ENCODE peak calls at places on chromosomes 4 and X, in six cellular contexts. One of them, this sample, is unnamed.

GRCh38 chrX:106999002-106999975 is 723 bp downstream of the MORC4 start:
- DNase-seq in lower lobe of right lung: peak
- DNase-seq in colonic mucosa: peak
- DNase-seq in cardiac muscle cell: peak
- DNase-seq in left ventricle myocardium inferior: peak
- DNase-seq in uterus: peak
- DNase-seq in this sample: peak

GRCh38 chr4:791866-792630 is 33.9 kb downstream of the CPLX1 start:
- DNase-seq in lower lobe of right lung: peak
- DNase-seq in colonic mucosa: peak
- DNase-seq in cardiac muscle cell: peak
- DNase-seq in left ventricle myocardium inferior: no peak
- DNase-seq in uterus: peak
- DNase-seq in this sample: no peak

GRCh38 chr4:32748498-32748897 is 2028.3 kb downstream of the PCDH7 start:
- DNase-seq in lower lobe of right lung: no peak
- DNase-seq in colonic mucosa: no peak
- DNase-seq in cardiac muscle cell: no peak
- DNase-seq in left ventricle myocardium inferior: no peak
- DNase-seq in uterus: no peak
- DNase-seq in this sample: no peak

GRCh38 chr4:55296076-55296475 is 50.0 kb upstream of the SRD5A3 start:
- DNase-seq in lower lobe of right lung: no peak
- DNase-seq in colonic mucosa: no peak
- DNase-seq in cardiac muscle cell: no peak
- DNase-seq in left ventricle myocardium inferior: no peak
- DNase-seq in uterus: no peak
- DNase-seq in this sample: no peak

GRCh38 chr4:72218953-72219352 is 187.2 kb downstream of the NPFFR2 start:
- DNase-seq in lower lobe of right lung: no peak
- DNase-seq in colonic mucosa: no peak
- DNase-seq in cardiac muscle cell: no peak
- DNase-seq in left ventricle myocardium inferior: no peak
- DNase-seq in uterus: no peak
- DNase-seq in this sample: no peak

GRCh38 chr4:53015681-53016080 is 153.6 kb downstream of the RASL11B start:
- DNase-seq in lower lobe of right lung: no peak
- DNase-seq in colonic mucosa: peak
- DNase-seq in cardiac muscle cell: peak
- DNase-seq in left ventricle myocardium inferior: no peak
- DNase-seq in uterus: peak
- DNase-seq in this sample: peak

GRCh38 chr4:106914223-106914622 is 121.9 kb downstream of the DKK2 start:
- DNase-seq in lower lobe of right lung: no peak
- DNase-seq in colonic mucosa: no peak
- DNase-seq in cardiac muscle cell: peak
- DNase-seq in left ventricle myocardium inferior: no peak
- DNase-seq in uterus: no peak
- DNase-seq in this sample: no peak

GRCh38 chrX:154840856-154841255 is 6.4 kb upstream of the SMIM9 start:
- DNase-seq in lower lobe of right lung: no peak
- DNase-seq in colonic mucosa: no peak
- DNase-seq in cardiac muscle cell: peak
- DNase-seq in left ventricle myocardium inferior: no peak
- DNase-seq in uterus: no peak
- DNase-seq in this sample: peak

GRCh38 chrX:37509349-37509748 is 62.1 kb upstream of the LANCL3 start:
- DNase-seq in lower lobe of right lung: no peak
- DNase-seq in colonic mucosa: no peak
- DNase-seq in cardiac muscle cell: peak
- DNase-seq in left ventricle myocardium inferior: no peak
- DNase-seq in uterus: no peak
- DNase-seq in this sample: peak

GRCh38 chr4:78683352-78683751 is 92.8 kb upstream of the BMP2K start:
- DNase-seq in lower lobe of right lung: no peak
- DNase-seq in colonic mucosa: no peak
- DNase-seq in cardiac muscle cell: no peak
- DNase-seq in left ventricle myocardium inferior: no peak
- DNase-seq in uterus: no peak
- DNase-seq in this sample: no peak

GRCh38 chr4:107131295-107131694 is 95.2 kb upstream of the DKK2 start:
- DNase-seq in lower lobe of right lung: no peak
- DNase-seq in colonic mucosa: no peak
- DNase-seq in cardiac muscle cell: no peak
- DNase-seq in left ventricle myocardium inferior: no peak
- DNase-seq in uterus: no peak
- DNase-seq in this sample: no peak

GRCh38 chr4:41977709-41978108 is 3.8 kb upstream of the DCAF4L1 start:
- DNase-seq in lower lobe of right lung: no peak
- DNase-seq in colonic mucosa: no peak
- DNase-seq in cardiac muscle cell: peak
- DNase-seq in left ventricle myocardium inferior: no peak
- DNase-seq in uterus: no peak
- DNase-seq in this sample: peak

GRCh38 chr4:153222162-153222789 is 18.0 kb downstream of the TRIM2 start:
- DNase-seq in lower lobe of right lung: no peak
- DNase-seq in colonic mucosa: peak
- DNase-seq in cardiac muscle cell: peak
- DNase-seq in left ventricle myocardium inferior: peak
- DNase-seq in uterus: peak
- DNase-seq in this sample: no peak

GRCh38 chr4:149120331-149121014 is 678.3 kb upstream of the NR3C2 start:
- DNase-seq in lower lobe of right lung: no peak
- DNase-seq in colonic mucosa: no peak
- DNase-seq in cardiac muscle cell: peak
- DNase-seq in left ventricle myocardium inferior: no peak
- DNase-seq in uterus: no peak
- DNase-seq in this sample: no peak

GRCh38 chr4:168888715-168889215 is 121.3 kb downstream of the CBR4 start:
- DNase-seq in lower lobe of right lung: no peak
- DNase-seq in colonic mucosa: no peak
- DNase-seq in cardiac muscle cell: no peak
- DNase-seq in left ventricle myocardium inferior: no peak
- DNase-seq in uterus: no peak
- DNase-seq in this sample: no peak

GRCh38 chr4:52421811-52422213 is 237.3 kb downstream of the USP46 start:
- DNase-seq in lower lobe of right lung: no peak
- DNase-seq in colonic mucosa: no peak
- DNase-seq in cardiac muscle cell: no peak
- DNase-seq in left ventricle myocardium inferior: no peak
- DNase-seq in uterus: no peak
- DNase-seq in this sample: no peak

GRCh38 chrX:47191331-47191730 is 2.3 kb upstream of the UBA1 start:
- DNase-seq in lower lobe of right lung: no peak
- DNase-seq in colonic mucosa: peak
- DNase-seq in cardiac muscle cell: no peak
- DNase-seq in left ventricle myocardium inferior: no peak
- DNase-seq in uterus: no peak
- DNase-seq in this sample: peak

GRCh38 chrX:38312436-38312835 is 14.9 kb downstream of the RPGR start:
- DNase-seq in lower lobe of right lung: no peak
- DNase-seq in colonic mucosa: no peak
- DNase-seq in cardiac muscle cell: peak
- DNase-seq in left ventricle myocardium inferior: no peak
- DNase-seq in uterus: no peak
- DNase-seq in this sample: peak

GRCh38 chr4:5451243-5451642 is 257.1 kb downstream of the EVC2 start:
- DNase-seq in lower lobe of right lung: no peak
- DNase-seq in colonic mucosa: no peak
- DNase-seq in cardiac muscle cell: no peak
- DNase-seq in left ventricle myocardium inferior: no peak
- DNase-seq in uterus: no peak
- DNase-seq in this sample: no peak

GRCh38 chrX:110402091-110402854 is 43.6 kb downstream of the RTL9 start:
- DNase-seq in lower lobe of right lung: no peak
- DNase-seq in colonic mucosa: no peak
- DNase-seq in cardiac muscle cell: peak
- DNase-seq in left ventricle myocardium inferior: peak
- DNase-seq in uterus: peak
- DNase-seq in this sample: no peak

GRCh38 chr4:107742196-107742595 is 22.2 kb upstream of the PAPSS1 start:
- DNase-seq in lower lobe of right lung: no peak
- DNase-seq in colonic mucosa: no peak
- DNase-seq in cardiac muscle cell: no peak
- DNase-seq in left ventricle myocardium inferior: no peak
- DNase-seq in uterus: no peak
- DNase-seq in this sample: no peak

GRCh38 chrX:150887906-150888465 is 10.5 kb downstream of the CD99L2 start:
- DNase-seq in lower lobe of right lung: no peak
- DNase-seq in colonic mucosa: no peak
- DNase-seq in cardiac muscle cell: no peak
- DNase-seq in left ventricle myocardium inferior: no peak
- DNase-seq in uterus: no peak
- DNase-seq in this sample: no peak

GRCh38 chr4:95367824-95368223 is 180.9 kb downstream of the UNC5C start:
- DNase-seq in lower lobe of right lung: no peak
- DNase-seq in colonic mucosa: no peak
- DNase-seq in cardiac muscle cell: no peak
- DNase-seq in left ventricle myocardium inferior: no peak
- DNase-seq in uterus: no peak
- DNase-seq in this sample: no peak

GRCh38 chr4:2288051-2288541 is 26.2 kb upstream of the MXD4 start:
- DNase-seq in lower lobe of right lung: peak
- DNase-seq in colonic mucosa: no peak
- DNase-seq in cardiac muscle cell: no peak
- DNase-seq in left ventricle myocardium inferior: no peak
- DNase-seq in uterus: no peak
- DNase-seq in this sample: no peak

DNA sequence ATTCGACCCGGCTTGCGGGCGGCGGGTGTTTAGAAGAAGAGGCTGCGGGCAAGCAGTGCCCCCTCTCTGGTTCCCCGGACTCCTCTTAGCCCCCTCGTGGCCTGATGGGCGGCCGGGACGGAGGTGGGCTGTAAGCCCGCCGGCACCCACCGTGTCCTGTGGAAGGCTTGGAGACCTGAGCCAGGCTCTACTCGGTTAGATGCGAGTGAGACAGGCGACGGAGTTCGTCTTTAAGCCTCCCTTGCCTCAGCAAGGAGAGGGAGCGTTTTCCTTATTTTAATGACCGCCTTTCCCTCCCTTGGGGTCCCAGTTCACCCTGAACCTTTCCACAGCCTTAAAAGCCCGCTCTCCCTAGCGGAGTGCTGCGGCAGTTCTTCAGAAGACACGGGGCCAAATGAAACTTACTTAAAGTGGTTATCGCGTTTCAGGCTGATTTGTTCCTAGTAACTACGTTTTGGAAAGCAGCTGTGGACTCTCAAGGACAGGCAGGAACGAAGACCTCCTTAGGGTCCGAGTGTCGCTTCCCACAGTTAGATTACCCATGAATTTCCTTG is 970 bp downstream of the SLITRK2 start:
- DNase-seq in lower lobe of right lung: no peak
- DNase-seq in colonic mucosa: no peak
- DNase-seq in cardiac muscle cell: no peak
- DNase-seq in left ventricle myocardium inferior: no peak
- DNase-seq in uterus: no peak
- DNase-seq in this sample: no peak
- H3K4me3 ChIP-seq in lower lobe of right lung: peak
- H3K4me3 ChIP-seq in colonic mucosa: no peak
- H3K4me3 ChIP-seq in cardiac muscle cell: peak
- H3K4me3 ChIP-seq in left ventricle myocardium inferior: peak
- H3K4me3 ChIP-seq in uterus: no peak
- H3K4me3 ChIP-seq in this sample: no peak

DNA sequence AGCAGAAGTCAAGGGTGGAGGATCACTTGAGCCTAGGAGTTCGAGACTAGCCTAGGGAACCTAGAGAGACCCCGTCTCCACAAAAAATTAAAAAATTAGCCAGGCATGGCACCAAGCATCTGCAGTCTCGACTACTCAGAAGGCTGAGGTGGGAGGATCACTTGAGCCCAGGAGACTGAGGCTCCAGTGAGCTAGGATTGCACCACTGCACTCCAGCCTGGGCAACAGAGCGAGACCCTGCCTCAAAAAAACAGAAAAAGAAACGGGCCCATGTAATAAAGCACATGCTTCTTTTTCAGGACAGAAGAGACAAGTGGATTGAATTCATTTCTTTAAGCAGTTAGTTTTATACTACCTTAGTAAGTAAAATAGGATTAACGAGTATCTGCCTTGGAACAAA is 42.0 kb downstream of the ELOVL6 start:
- DNase-seq in lower lobe of right lung: no peak
- DNase-seq in colonic mucosa: no peak
- DNase-seq in cardiac muscle cell: no peak
- DNase-seq in left ventricle myocardium inferior: no peak
- DNase-seq in uterus: no peak
- DNase-seq in this sample: no peak
- TF ChIP-seq CTCF in lower lobe of right lung: no peak
- TF ChIP-seq CTCF in colonic mucosa: no peak
- TF ChIP-seq CTCF in cardiac muscle cell: no peak
- TF ChIP-seq CTCF in left ventricle myocardium inferior: no peak
- TF ChIP-seq CTCF in uterus: no peak
- TF ChIP-seq CTCF in this sample: no peak

GRCh38 chrX:11351375-11352295 is 58.4 kb downstream of the AMELX start:
- DNase-seq in lower lobe of right lung: peak
- DNase-seq in colonic mucosa: peak
- DNase-seq in cardiac muscle cell: peak
- DNase-seq in left ventricle myocardium inferior: peak
- DNase-seq in uterus: peak
- DNase-seq in this sample: no peak
- H3K4me3 ChIP-seq in lower lobe of right lung: peak
- H3K4me3 ChIP-seq in colonic mucosa: no peak
- H3K4me3 ChIP-seq in cardiac muscle cell: no peak
- H3K4me3 ChIP-seq in left ventricle myocardium inferior: peak
- H3K4me3 ChIP-seq in uterus: no peak
- H3K4me3 ChIP-seq in this sample: no peak

GRCh38 chrX:13257223-13258051 is 62.4 kb downstream of the ATXN3L start:
- DNase-seq in lower lobe of right lung: no peak
- DNase-seq in colonic mucosa: no peak
- DNase-seq in cardiac muscle cell: no peak
- DNase-seq in left ventricle myocardium inferior: no peak
- DNase-seq in uterus: no peak
- DNase-seq in this sample: no peak
- TF ChIP-seq CTCF in lower lobe of right lung: no peak
- TF ChIP-seq CTCF in colonic mucosa: no peak
- TF ChIP-seq CTCF in cardiac muscle cell: no peak
- TF ChIP-seq CTCF in left ventricle myocardium inferior: no peak
- TF ChIP-seq CTCF in uterus: no peak
- TF ChIP-seq CTCF in this sample: no peak

DNA sequence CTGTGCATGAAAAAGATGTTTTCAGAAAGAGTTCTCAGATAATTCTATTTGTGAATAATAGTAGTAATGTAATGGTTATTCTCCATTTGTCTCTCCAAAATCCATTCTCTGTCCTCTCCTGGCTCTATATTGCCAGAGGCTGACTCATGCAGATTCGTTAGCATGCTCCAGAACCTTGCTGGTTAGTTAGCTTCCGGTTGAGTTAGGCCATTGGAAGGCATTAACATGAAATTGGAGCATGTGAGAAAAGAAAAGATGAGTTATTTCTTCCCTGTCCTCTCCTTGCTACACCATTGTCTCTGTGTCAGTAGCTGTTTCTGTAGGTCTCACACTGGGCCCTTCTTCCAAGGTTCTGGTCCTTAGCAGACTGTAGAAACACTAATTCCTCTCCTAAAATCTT is 23.5 kb upstream of the PRDM8 start:
- DNase-seq in lower lobe of right lung: no peak
- DNase-seq in colonic mucosa: no peak
- DNase-seq in cardiac muscle cell: peak
- DNase-seq in left ventricle myocardium inferior: no peak
- DNase-seq in uterus: no peak
- DNase-seq in this sample: no peak
- H3K4me3 ChIP-seq in lower lobe of right lung: no peak
- H3K4me3 ChIP-seq in colonic mucosa: no peak
- H3K4me3 ChIP-seq in cardiac muscle cell: no peak
- H3K4me3 ChIP-seq in left ventricle myocardium inferior: no peak
- H3K4me3 ChIP-seq in uterus: no peak
- H3K4me3 ChIP-seq in this sample: no peak